ENCODE peak calls at places on chromosome X, in five cellular contexts. I is tibial nerve, U is A549, K is ovary, H is sigmoid colon. G is an unnamed sample.

GRCh38 chrX:48003367-48003757 is 427 bp downstream of the ZNF182 start:
- DNase-seq in I (no peak), U (peak; percentile 4), K (peak; percentile 37), H (no peak), G (no peak)

GRCh38 chrX:115949900-115950822 is 220.4 kb upstream of the AGTR2 start:
- DNase-seq in I (no peak), U (no peak), K (peak; percentile 74), H (no peak), G (peak; percentile 63)

GRCh38 chrX:15384304-15384703 is at the start of gene VEGFD:
- DNase-seq in I (no peak), U (no peak), K (no peak), H (no peak), G (no peak)

GRCh38 chrX:69153060-69153730 is 12.1 kb downstream of the PJA1 start:
- DNase-seq in I (peak; percentile 22), U (no peak), K (peak; percentile 4), H (peak; percentile 68), G (no peak)

GRCh38 chrX:109283870-109284269 is 198.0 kb downstream of the GUCY2F start:
- DNase-seq in I (no peak), U (no peak), K (no peak), H (no peak), G (no peak)

GRCh38 chrX:12002876-12003275 is 135.4 kb upstream of the FRMPD4 start:
- DNase-seq in I (no peak), U (no peak), K (no peak), H (no peak), G (no peak)

GRCh38 chrX:131677655-131678628 is 134.1 kb downstream of the OR13H1 start:
- DNase-seq in I (no peak), U (peak; percentile 71), K (peak; percentile 39), H (no peak), G (peak; percentile 47)

GRCh38 chrX:2697741-2698294 is 6.7 kb downstream of the CD99 start:
- DNase-seq in I (no peak), U (no peak), K (no peak), H (no peak), G (no peak)

GRCh38 chrX:48475295-48475694 is 704 bp upstream of the FTSJ1 start:
- DNase-seq in I (no peak), U (no peak), K (no peak), H (no peak), G (no peak)

GRCh38 chrX:47311857-47312774 is 58.3 kb upstream of the ZNF157 start:
- DNase-seq in I (peak; percentile 16), U (peak; percentile 30), K (peak; percentile 47), H (peak; percentile 69), G (peak; percentile 55)

GRCh38 chrX:56785442-56785841 is 56.4 kb downstream of the NBDY start:
- DNase-seq in I (no peak), U (no peak), K (no peak), H (peak; percentile 21), G (peak; percentile 11)

GRCh38 chrX:627510-627964 is 3.1 kb upstream of the SHOX start:
- DNase-seq in I (no peak), U (no peak), K (no peak), H (peak; percentile 38), G (no peak)

GRCh38 chrX:25869761-25870160 is 268.4 kb upstream of the MAGEB18 start:
- DNase-seq in I (no peak), U (no peak), K (no peak), H (no peak), G (no peak)

GRCh38 chrX:8748855-8749254 is 16.9 kb upstream of the ANOS1 start:
- DNase-seq in I (no peak), U (peak; percentile 43), K (no peak), H (no peak), G (no peak)

GRCh38 chrX:153030801-153031200 is 25.5 kb upstream of the PNMA3 start:
- DNase-seq in I (no peak), U (no peak), K (no peak), H (no peak), G (no peak)

GRCh38 chrX:135605906-135606305 is 85.4 kb downstream of the INTS6L start:
- DNase-seq in I (no peak), U (no peak), K (no peak), H (no peak), G (no peak)

GRCh38 chrX:111098874-111099273 is 2.9 kb downstream of the PAK3 start:
- DNase-seq in I (peak; percentile 27), U (peak; percentile 31), K (peak; percentile 44), H (peak; percentile 67), G (peak; percentile 62)

GRCh38 chrX:16807976-16808542 is 21.8 kb downstream of the TXLNG start:
- DNase-seq in I (no peak), U (peak; percentile 56), K (no peak), H (no peak), G (no peak)

GRCh38 chrX:76427560-76428242 is at the start of gene MAGEE1:
- DNase-seq in I (peak; percentile 52), U (peak; percentile 50), K (peak; percentile 84), H (peak; percentile 87), G (peak; percentile 78)

GRCh38 chrX:64977830-64978229 is 1.6 kb upstream of the ZC4H2 start:
- DNase-seq in I (no peak), U (no peak), K (no peak), H (no peak), G (no peak)

GRCh38 chrX:109848451-109849050 is 115.5 kb upstream of the ACSL4 start:
- DNase-seq in I (no peak), U (no peak), K (no peak), H (no peak), G (no peak)

GRCh38 chrX:320126-320783 is 1.7 kb upstream of the GTPBP6 start:
- DNase-seq in I (no peak), U (no peak), K (peak; percentile 65), H (peak; percentile 76), G (no peak)

GRCh38 chrX:111854778-111855490 is 21.0 kb upstream of the TRPC5OS start:
- DNase-seq in I (no peak), U (no peak), K (no peak), H (no peak), G (no peak)

GRCh38 chrX:149539283-149540132 is 1.3 kb upstream of the EOLA1 start:
- DNase-seq in I (peak; percentile 80), U (peak; percentile 72), K (peak; percentile 87), H (peak; percentile 96), G (peak; percentile 84)

GRCh38 chrX:104618106-104618895 is 52.3 kb downstream of the IL1RAPL2 start:
- DNase-seq in I (no peak), U (no peak), K (no peak), H (peak; percentile 40), G (no peak)

DNA sequence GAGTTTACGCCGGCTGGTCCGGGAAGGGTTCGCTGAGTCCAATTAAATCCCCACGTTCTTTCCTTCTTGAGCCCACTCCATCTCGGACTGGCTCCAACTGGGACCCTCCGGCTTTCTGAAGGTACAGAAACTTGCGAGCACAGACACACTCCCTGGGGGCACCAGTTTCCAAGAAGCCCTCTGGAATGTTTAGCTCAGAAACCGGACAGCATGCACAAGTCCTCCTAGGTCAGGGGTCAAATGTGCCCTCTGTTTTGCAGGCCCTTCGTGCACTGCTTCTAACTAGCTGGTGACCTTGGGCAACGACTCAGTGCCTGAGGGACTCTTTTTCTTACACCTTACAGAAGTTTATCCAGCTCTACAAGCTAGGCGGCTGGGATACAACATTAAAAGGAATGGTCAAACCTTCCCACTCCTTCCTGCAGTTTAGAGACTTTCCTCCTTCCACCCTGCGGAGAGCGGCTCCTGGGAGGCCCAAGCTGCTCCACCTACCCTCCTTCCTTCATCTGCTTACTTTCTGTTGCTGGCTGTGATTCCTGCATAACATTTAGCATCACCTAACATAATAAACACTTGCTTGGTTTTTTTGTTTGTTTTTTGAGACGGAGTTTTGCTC is 275.5 kb downstream of the BCOR start:
- DNase-seq in I (no peak), U (no peak), K (no peak), H (no peak), G (no peak)
- H3K27ac ChIP-seq in I (no peak overlapping the region), U (no peak overlapping the region), K (no peak overlapping the region), H (no peak overlapping the region), G (no peak overlapping the region)

DNA sequence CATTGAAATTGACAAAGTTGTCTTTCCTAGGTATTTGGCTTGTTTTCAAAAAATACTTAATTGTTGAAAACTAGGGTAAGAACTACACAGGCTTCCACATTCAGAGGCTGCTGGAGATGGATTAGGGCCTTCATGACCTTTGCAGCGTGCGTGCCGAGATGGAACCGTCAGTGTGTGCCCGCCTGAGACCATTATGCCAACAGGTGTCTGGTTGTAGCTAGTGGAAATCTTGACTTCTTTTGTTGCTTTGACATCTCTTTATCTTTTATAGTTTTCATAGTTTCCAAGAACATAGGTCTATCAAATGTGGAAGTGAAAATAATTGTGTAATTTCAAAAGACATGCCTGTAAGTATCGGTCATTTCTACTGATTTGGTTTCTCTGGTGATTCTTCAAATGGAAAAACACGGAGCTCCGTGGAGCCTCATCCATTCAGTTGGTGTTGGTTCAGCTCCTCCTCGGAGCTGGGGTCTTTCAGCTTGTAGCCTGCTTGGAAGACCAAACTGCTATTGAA is 38.9 kb upstream of the CLCN4 start:
- DNase-seq in I (no peak), U (no peak), K (no peak), H (no peak), G (no peak)
- TF ChIP-seq EP300 in I (no peak), U (no peak), K (no peak), H (no peak), G (no peak)

DNA sequence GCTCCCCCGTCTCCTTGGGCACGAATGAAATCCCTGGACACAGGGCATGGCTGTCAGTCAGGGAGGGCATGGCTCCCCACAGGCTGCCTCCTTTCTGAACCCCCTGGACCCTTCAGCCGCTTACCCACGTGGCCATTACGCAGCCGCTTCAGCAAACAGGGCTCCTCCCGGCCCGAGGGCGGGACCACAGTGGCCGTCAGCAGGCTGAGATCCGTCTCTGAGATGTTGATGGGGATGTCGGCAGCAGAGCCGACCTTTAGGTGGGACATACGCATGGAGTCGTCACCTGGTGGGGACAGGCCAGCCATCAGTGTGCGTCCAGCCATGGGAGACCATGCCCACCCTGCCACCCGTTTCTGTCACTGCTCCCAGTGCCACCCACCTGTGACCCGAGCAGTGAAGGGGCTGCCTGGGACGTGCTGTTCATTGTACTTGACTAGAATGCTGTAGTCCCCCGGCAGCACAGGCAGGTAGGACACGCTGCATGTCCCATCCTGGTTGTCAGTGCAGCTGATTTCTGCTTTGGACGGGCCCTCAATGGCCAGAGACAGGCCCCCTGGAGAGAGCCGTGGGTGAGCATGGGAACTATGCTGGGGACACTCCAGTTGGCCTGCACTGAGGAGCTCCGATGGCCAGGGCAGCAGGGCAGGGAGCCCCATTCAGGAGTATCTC is 21.1 kb downstream of the FLNA start:
- DNase-seq in I (no peak), U (no peak), K (no peak), H (peak; percentile 63), G (no peak)
- H3K27ac ChIP-seq in I (no peak overlapping the region), U (no peak overlapping the region), K (no peak overlapping the region), H (peak overlapping the region; percentile 98), G (no peak overlapping the region)

DNA sequence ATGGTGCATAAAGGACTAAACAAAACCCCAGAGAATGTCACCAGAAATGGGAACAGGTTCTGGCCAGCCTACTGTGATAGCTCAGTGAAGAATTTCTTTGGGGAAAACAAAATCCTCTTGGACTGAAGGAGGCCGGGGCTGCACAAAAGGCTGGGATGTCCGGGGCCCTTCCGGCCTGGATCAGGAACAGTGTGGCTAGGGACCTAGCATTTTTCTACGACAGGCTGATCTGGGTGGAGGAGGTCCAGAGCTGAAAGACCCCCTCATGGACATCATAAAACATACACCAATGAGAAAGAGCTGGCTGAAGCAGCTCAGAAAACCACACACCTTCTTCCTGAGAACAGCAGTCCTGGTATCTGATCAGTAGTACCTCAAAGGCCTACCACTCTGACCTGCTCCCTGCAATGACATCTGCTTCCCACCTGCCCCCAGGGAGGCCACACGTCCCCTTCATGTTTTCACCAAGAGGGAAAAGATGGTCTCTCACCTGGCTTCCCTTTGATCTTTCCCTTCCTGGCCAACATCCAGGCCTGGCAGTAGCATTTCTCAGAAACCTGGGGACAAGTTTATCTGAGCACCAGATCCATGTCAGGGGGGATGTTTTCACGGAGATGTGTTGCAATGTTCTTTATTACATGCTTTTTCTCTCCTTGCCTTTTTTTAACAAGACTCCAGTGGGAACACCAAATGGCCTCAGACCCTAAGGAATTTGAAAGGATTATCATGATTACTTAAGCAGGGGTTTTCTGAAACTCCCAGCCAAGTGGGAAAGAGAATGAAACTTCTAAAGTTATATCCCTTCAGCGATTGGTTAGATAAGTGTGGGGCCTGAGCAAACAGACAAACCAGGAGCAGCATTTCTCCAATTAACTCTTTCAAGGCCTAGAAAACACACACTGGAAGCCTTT is 94.4 kb downstream of the BCOR start:
- DNase-seq in I (no peak), U (no peak), K (no peak), H (no peak), G (no peak)
- TF ChIP-seq EP300 in I (no peak), U (no peak), K (no peak), H (no peak), G (no peak)

G was measured in stomach.